ENCODE peak calls at places on chromosomes 5 and 9, in five cellular contexts. I, J, T, V and Q are unnamed samples.
A peak's percentile ranks its signal among the peaks of the same experiment; 100 is the strongest.

GRCh38 chr9:100287186-100287585 is 65.6 kb downstream of the TEX10 start:
- DNase-seq in I (no peak), J (no peak), T (no peak), V (no peak), Q (no peak)

GRCh38 chr5:69308046-69308553 is 24.5 kb downstream of the CCDC125 start:
- DNase-seq in I (no peak), J (no peak), T (no peak), V (no peak), Q (no peak)

GRCh38 chr5:151470440-151470839 is 23.0 kb downstream of the SLC36A1 start:
- DNase-seq in I (peak; percentile 50), J (no peak), T (peak; percentile 81), V (no peak), Q (no peak)

GRCh38 chr5:179227196-179227577 is 118.1 kb downstream of the ADAMTS2 start:
- DNase-seq in I (no peak), J (no peak), T (no peak), V (no peak), Q (peak; percentile 57)

GRCh38 chr5:78540335-78541057 is 108.1 kb downstream of the LHFPL2 start:
- DNase-seq in I (no peak), J (no peak), T (no peak), V (no peak), Q (no peak)

GRCh38 chr5:83388608-83389007 is 82.9 kb upstream of the VCAN start:
- DNase-seq in I (peak; percentile 93), J (no peak), T (peak; percentile 92), V (no peak), Q (no peak)

GRCh38 chr9:86406366-86406765 is 52.2 kb upstream of the TUT7 start:
- DNase-seq in I (peak; percentile 85), J (no peak), T (peak; percentile 88), V (peak; percentile 17), Q (no peak)

GRCh38 chr5:75496026-75496425 is 15.4 kb downstream of the CERT1 start:
- DNase-seq in I (no peak), J (no peak), T (no peak), V (no peak), Q (no peak)

GRCh38 chr9:117300686-117301085 is 114.2 kb downstream of the ASTN2 start:
- DNase-seq in I (no peak), J (no peak), T (no peak), V (no peak), Q (no peak)

GRCh38 chr5:90590-91547 is 1.1 kb upstream of the PLEKHG4B start:
- DNase-seq in I (no peak), J (peak; percentile 45), T (no peak), V (no peak), Q (peak; percentile 90)

GRCh38 chr5:2686725-2687124 is 64.8 kb downstream of the IRX2 start:
- DNase-seq in I (no peak), J (peak; percentile 31), T (no peak), V (no peak), Q (no peak)

GRCh38 chr5:81265101-81265500 is 32.0 kb downstream of the CKMT2 start:
- DNase-seq in I (no peak), J (no peak), T (peak; percentile 66), V (no peak), Q (no peak)

DNA sequence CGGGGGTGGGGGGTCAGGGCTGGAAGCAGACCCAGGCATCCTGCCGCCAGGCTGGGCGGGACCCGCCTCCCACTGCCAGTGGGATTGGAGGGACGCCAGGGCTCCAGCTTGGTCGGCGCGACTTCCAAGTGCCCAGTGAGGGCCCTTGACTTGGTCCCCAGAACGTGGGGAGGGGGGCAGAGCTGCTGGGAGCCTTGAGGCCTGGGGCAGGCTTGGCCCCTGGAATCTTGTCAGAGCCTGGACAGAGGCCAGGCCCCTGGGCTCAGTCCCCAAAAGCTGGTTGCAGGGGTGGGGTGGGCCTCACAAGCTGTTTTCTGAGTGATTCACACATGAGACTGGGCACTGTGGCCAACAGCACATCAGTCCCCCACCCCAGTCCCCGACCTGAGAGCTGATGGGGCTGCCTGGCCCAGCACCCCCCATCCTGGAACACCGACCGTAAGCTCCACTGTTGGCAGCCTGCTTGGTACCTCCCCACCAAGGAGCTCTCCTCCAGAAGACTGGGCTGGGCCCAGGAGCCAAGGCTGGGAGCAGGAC is 528 bp downstream of the CLIC3 start:
- DNase-seq in I (peak; percentile 39), J (no peak), T (peak; percentile 6), V (no peak), Q (peak; percentile 99)
- H3K4me1 ChIP-seq in I (peaks cover 18% of the 10 kb centered on the region), J (peaks cover 6% of the 10 kb centered on the region), T (peaks cover 23% of the 10 kb centered on the region), V (peaks cover 27% of the 10 kb centered on the region), Q (peaks cover 44% of the 10 kb centered on the region)

GRCh38 chr9:113687107-113687679 is 188.9 kb upstream of the ZNF618 start:
- DNase-seq in I (no peak), J (no peak), T (no peak), V (no peak), Q (no peak)

GRCh38 chr9:113682297-113682771 is 193.8 kb upstream of the ZNF618 start:
- DNase-seq in I (peak; percentile 92), J (peak; percentile 85), T (peak; percentile 90), V (peak; percentile 81), Q (peak; percentile 95)

GRCh38 chr9:113690055-113690740 is 185.9 kb upstream of the ZNF618 start:
- DNase-seq in I (no peak), J (peak; percentile 17), T (no peak), V (no peak), Q (no peak)

GRCh38 chr9:113692264-113692663 is 183.8 kb upstream of the ZNF618 start:
- DNase-seq in I (no peak), J (no peak), T (no peak), V (no peak), Q (no peak)

DNA sequence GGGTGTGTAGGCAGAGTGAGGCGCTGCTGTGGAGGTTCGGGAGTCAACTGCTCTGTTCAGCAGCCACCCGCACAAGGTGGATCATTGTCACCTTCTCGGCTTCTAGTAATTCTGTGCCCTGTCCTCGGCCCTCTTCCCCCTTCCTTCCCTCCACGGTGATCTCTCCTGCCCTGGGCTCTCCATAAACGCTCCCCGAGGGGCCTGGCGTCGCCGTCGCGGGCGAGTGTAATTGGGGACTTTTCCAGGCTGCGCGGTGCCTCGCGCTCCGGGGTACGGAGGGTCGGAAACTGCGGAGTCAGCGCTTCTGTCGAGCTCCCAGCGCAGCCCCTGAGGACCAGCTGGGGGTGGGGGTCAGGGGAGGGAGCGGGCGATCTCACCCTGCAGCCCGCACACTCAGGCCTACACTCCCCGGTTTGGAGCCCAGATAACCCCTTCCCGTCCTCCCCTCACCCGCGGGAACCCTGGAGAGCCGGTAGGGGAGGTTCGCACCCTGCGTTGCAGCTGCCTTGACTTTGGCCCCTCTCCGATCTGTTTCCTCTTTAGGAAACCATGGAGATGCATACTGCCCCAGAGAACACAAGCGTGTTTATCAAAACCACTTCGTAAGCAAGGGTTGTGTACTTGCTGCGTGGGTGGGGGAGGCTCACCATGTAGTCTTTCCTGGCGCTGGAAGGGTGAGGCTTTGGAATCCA is 188.3 kb upstream of the ZNF618 start:
- DNase-seq in I (no peak), J (peak; percentile 52), T (no peak), V (no peak), Q (no peak)
- H2AFZ ChIP-seq in I (no peak overlapping the region), J (peak overlapping the region; percentile 97), T (peak overlapping the region; percentile 75), V (no peak overlapping the region), Q (no peak overlapping the region)

GRCh38 chr9:6215562-6215961 is at the start of gene IL33:
- DNase-seq in I (peak; percentile 19), J (no peak), T (no peak), V (peak; percentile 52), Q (no peak)
- H3K4me3 ChIP-seq in I (no peak within 1 kb of the TSS), J (no peak within 1 kb of the TSS), T (no peak within 1 kb of the TSS), V (peak within 1 kb of the TSS; percentile 6), Q (no peak within 1 kb of the TSS)

DNA sequence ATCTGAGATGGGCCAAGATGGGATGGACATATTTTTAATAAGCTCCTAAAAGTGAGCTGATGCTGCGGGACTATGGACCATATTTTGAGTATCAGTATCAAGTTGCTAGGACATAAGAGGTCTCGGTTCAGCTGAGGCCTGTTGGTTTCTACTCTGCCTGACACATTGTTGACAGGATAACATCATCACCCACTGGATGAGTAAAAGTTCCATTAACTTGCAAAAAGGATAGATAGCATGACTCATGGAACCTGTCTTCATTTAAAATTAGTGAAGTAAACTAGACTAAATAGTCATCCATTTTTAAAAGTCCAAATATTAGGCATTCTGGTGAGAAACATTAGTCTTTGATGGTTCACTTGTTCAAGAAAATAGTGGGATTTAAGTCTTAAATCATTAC is 33.3 kb downstream of the PARP8 start:
- DNase-seq in I (no peak), J (no peak), T (peak; percentile 32), V (no peak), Q (no peak)
- H3K4me1 ChIP-seq in I (no peaks in the 10 kb centered on the region), J (peaks cover 28% of the 10 kb centered on the region), T (peaks cover 2% of the 10 kb centered on the region), V (no peaks in the 10 kb centered on the region), Q (no peaks in the 10 kb centered on the region)

DNA sequence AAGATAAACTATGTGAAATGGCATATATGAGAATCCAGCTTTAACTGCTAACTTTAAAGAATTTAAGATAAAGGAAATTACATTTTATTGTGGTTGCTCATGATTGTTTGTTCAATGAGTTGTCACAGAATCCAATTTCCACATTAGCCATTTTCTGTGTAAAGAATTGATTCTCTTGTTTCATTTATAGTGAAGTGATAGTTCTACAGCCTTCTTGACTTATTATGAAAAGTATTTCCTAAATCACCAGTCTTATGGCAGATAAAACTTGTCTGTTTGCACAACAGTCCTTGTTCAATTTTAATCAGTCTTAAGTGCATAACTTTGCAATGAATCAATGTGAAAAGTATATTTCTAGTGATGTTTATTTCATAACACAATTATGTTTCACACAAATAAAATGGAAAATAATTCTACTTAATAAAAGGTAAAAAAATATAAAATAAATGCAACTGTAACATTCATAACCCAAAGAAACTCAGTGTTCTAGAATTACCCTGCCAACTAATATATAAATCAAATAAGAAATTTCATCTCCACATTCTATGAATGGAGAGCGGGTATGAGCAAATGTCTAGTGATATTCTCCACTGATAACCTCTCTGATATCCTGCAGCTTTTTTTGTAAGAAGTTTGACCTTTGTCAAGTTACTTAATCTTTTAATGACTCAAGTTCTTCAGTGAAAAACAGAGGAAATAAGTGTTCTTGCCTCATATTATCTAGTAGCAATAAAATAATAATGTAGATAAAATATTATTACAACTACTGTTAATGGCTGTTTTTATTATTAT is 1275.4 kb upstream of the CDH9 start:
- DNase-seq in I (peak; percentile 1), J (no peak), T (no peak), V (peak; percentile 84), Q (peak; percentile 15)
- H2AFZ ChIP-seq in I (no peak overlapping the region), J (no peak overlapping the region), T (no peak overlapping the region), V (no peak overlapping the region), Q (no peak overlapping the region)

GRCh38 chr9:5043381-5043780 is 58.3 kb downstream of the JAK2 start:
- DNase-seq in I (peak; percentile 25), J (no peak), T (peak; percentile 21), V (peak; percentile 6), Q (no peak)

GRCh38 chr9:5041390-5042115 is 56.5 kb downstream of the JAK2 start:
- DNase-seq in I (no peak), J (no peak), T (no peak), V (no peak), Q (no peak)

GRCh38 chr9:5040730-5041389 is 55.8 kb downstream of the JAK2 start:
- DNase-seq in I (no peak), J (no peak), T (no peak), V (no peak), Q (no peak)

GRCh38 chr9:5042661-5043178 is 57.6 kb downstream of the JAK2 start:
- DNase-seq in I (no peak), J (peak; percentile 43), T (no peak), V (no peak), Q (no peak)

GRCh38 chr9:5044160-5044559 is 59.1 kb downstream of the JAK2 start:
- DNase-seq in I (no peak), J (no peak), T (no peak), V (no peak), Q (no peak)
- H3K4me3 ChIP-seq in I (no peak overlapping the region), J (no peak overlapping the region), T (no peak overlapping the region), V (no peak overlapping the region), Q (no peak overlapping the region)